ENCODE peak calls at places on chromosomes 2 and 18, in six cellular contexts. O is esophagus squamous epithelium, J is cardiac muscle cell, A is psoas muscle, X is body of pancreas, Z is GM12878. K is an unnamed sample.
A peak's percentile ranks its signal among the peaks of the same experiment; 100 is the strongest.

GRCh38 chr2:75541430-75541829 is 19.3 kb downstream of the EVA1A start:
- DNase-seq in O (no peak), J (no peak), A (no peak), X (no peak), Z (no peak), K (no peak)

GRCh38 chr18:79608535-79608934 is 71.1 kb upstream of the CTDP1 start:
- DNase-seq in O (no peak), J (no peak), A (peak; percentile 47), X (no peak), Z (no peak), K (no peak)

GRCh38 chr2:146235158-146235557 is 1609.7 kb upstream of the ACVR2A start:
- DNase-seq in O (no peak), J (no peak), A (no peak), X (no peak), Z (no peak), K (no peak)

GRCh38 chr2:26770986-26771586 is 7.0 kb downstream of the SLC35F6 start:
- DNase-seq in O (no peak), J (peak; percentile 94), A (peak; percentile 92), X (peak; percentile 82), Z (no peak), K (peak; percentile 82)

GRCh38 chr2:136917281-136917680 is 151.9 kb downstream of the THSD7B start:
- DNase-seq in O (no peak), J (no peak), A (no peak), X (no peak), Z (no peak), K (no peak)

GRCh38 chr2:169221745-169222369 is 140.5 kb downstream of the LRP2 start:
- DNase-seq in O (no peak), J (peak; percentile 56), A (no peak), X (no peak), Z (no peak), K (no peak)

GRCh38 chr2:161710131-161710915 is 86.1 kb downstream of the SLC4A10 start:
- DNase-seq in O (no peak), J (peak; percentile 0), A (no peak), X (no peak), Z (no peak), K (no peak)

GRCh38 chr2:104538082-104538481 is 315.8 kb upstream of the POU3F3 start:
- DNase-seq in O (no peak), J (no peak), A (no peak), X (peak; percentile 14), Z (no peak), K (no peak)

GRCh38 chr2:43331428-43331827 is 105.0 kb upstream of the ZFP36L2 start:
- DNase-seq in O (no peak), J (peak; percentile 90), A (no peak), X (peak; percentile 25), Z (no peak), K (no peak)

GRCh38 chr2:44351088-44351487 is 10.2 kb downstream of the PREPL start:
- DNase-seq in O (no peak), J (peak; percentile 23), A (peak; percentile 58), X (no peak), Z (no peak), K (no peak)

GRCh38 chr2:186503827-186504606 is 18.0 kb downstream of the ZC3H15 start:
- DNase-seq in O (no peak), J (peak; percentile 58), A (no peak), X (no peak), Z (no peak), K (no peak)

GRCh38 chr2:222017232-222017631 is 281.6 kb downstream of the PAX3 start:
- DNase-seq in O (no peak), J (no peak), A (no peak), X (no peak), Z (no peak), K (no peak)

GRCh38 chr2:208033701-208034502 is 8.6 kb upstream of the PLEKHM3 start:
- DNase-seq in O (no peak), J (peak; percentile 46), A (no peak), X (peak; percentile 68), Z (no peak), K (peak; percentile 26)

GRCh38 chr2:69368588-69368987 is 18.4 kb downstream of the GFPT1 start:
- DNase-seq in O (no peak), J (no peak), A (no peak), X (no peak), Z (no peak), K (no peak)

GRCh38 chr2:70978388-70979357 is at the start of gene ANKRD53:
- DNase-seq in O (no peak), J (peak; percentile 55), A (peak; percentile 78), X (peak; percentile 85), Z (no peak), K (peak; percentile 55)

GRCh38 chr2:171411791-171412483 is 21.9 kb downstream of the METTL8 start:
- DNase-seq in O (no peak), J (peak; percentile 13), A (no peak), X (no peak), Z (no peak), K (no peak)

GRCh38 chr2:189580267-189580661 is 322 bp downstream of the SLC40A1 start:
- DNase-seq in O (no peak), J (peak; percentile 22), A (peak; percentile 56), X (peak; percentile 43), Z (no peak), K (no peak)

GRCh38 chr18:45526120-45526841 is 89.0 kb upstream of the SLC14A2 start:
- DNase-seq in O (no peak), J (peak; percentile 48), A (no peak), X (no peak), Z (no peak), K (no peak)

GRCh38 chr2:182245963-182246362 is 180.9 kb downstream of the PDE1A start:
- DNase-seq in O (no peak), J (no peak), A (no peak), X (no peak), Z (no peak), K (no peak)

GRCh38 chr2:100011272-100011711 is 131.1 kb downstream of the AFF3 start:
- DNase-seq in O (no peak), J (peak; percentile 35), A (no peak), X (no peak), Z (no peak), K (no peak)

GRCh38 chr2:16244966-16245320 is 304.6 kb downstream of the MYCN start:
- DNase-seq in O (no peak), J (no peak), A (no peak), X (no peak), Z (no peak), K (no peak)

GRCh38 chr2:102206666-102207341 is 20.0 kb downstream of the IL1RL2 start:
- DNase-seq in O (no peak), J (no peak), A (no peak), X (peak; percentile 85), Z (no peak), K (peak; percentile 69)

GRCh38 chr2:109513749-109514588 is 99.8 kb downstream of the SEPTIN10 start:
- DNase-seq in O (no peak), J (peak; percentile 91), A (no peak), X (peak; percentile 31), Z (peak; percentile 95), K (no peak)

GRCh38 chr2:108632748-108633147 is 86.5 kb upstream of the RANBP2 start:
- DNase-seq in O (no peak), J (no peak), A (no peak), X (peak; percentile 26), Z (no peak), K (no peak)

GRCh38 chr18:1222880-1223279 is 318.2 kb downstream of the ADCYAP1 start:
- DNase-seq in O (no peak), J (no peak), A (no peak), X (no peak), Z (no peak), K (no peak)

GRCh38 chr2:8277921-8278571 is 403.8 kb upstream of the ID2 start:
- DNase-seq in O (no peak), J (no peak), A (no peak), X (no peak), Z (peak; percentile 56), K (no peak)

GRCh38 chr2:168913495-168913894 is 12.4 kb downstream of the G6PC2 start:
- DNase-seq in O (no peak), J (no peak), A (no peak), X (no peak), Z (no peak), K (peak; percentile 46)

GRCh38 chr18:58195278-58195721 is 151.3 kb downstream of the NEDD4L start:
- DNase-seq in O (no peak), J (no peak), A (no peak), X (peak; percentile 78), Z (no peak), K (peak; percentile 69)

GRCh38 chr2:20401495-20401855 is 45.4 kb upstream of the RHOB start:
- DNase-seq in O (no peak), J (no peak), A (no peak), X (no peak), Z (no peak), K (peak; percentile 70)

GRCh38 chr2:160657206-160657605 is 163.6 kb upstream of the RBMS1 start:
- DNase-seq in O (no peak), J (peak; percentile 64), A (no peak), X (no peak), Z (no peak), K (no peak)

DNA sequence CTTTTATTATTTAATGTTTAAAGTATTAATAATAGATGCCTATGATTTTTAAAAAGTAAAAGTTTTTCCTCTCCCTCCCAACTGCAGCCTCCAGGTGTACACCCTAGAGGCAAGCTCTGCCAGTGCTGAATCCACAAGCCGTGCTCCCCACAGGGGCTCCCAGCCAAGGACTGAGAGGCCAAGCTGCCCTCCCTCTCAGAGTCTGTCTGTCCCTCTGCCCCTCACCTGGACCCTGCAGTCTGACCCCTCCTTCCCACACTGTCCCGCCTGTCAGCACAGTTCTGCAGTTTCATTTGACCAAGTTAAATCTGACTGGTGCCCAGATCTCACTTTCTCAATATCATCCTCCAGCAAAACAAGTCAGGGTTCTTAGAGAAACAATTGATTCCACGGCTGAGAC is 14.8 kb upstream of the PROC start:
- DNase-seq in O (no peak), J (no peak), A (no peak), X (no peak), Z (no peak), K (no peak)
- TF ChIP-seq CTCF in O (no peak), J (no peak), A (no peak), X (no peak), Z (no peak), K (no peak)

GRCh38 chr2:60539177-60539576 is 14.3 kb downstream of the BCL11A start:
- DNase-seq in O (no peak), J (no peak), A (no peak), X (peak; percentile 64), Z (no peak), K (no peak)
- H3K4me1 ChIP-seq in O (peaks cover 8% of the 10 kb centered on the region), J (peaks cover 27% of the 10 kb centered on the region), A (no peaks in the 10 kb centered on the region), X (peaks cover 74% of the 10 kb centered on the region), Z (peaks cover 11% of the 10 kb centered on the region), K (no peaks in the 10 kb centered on the region)

DNA sequence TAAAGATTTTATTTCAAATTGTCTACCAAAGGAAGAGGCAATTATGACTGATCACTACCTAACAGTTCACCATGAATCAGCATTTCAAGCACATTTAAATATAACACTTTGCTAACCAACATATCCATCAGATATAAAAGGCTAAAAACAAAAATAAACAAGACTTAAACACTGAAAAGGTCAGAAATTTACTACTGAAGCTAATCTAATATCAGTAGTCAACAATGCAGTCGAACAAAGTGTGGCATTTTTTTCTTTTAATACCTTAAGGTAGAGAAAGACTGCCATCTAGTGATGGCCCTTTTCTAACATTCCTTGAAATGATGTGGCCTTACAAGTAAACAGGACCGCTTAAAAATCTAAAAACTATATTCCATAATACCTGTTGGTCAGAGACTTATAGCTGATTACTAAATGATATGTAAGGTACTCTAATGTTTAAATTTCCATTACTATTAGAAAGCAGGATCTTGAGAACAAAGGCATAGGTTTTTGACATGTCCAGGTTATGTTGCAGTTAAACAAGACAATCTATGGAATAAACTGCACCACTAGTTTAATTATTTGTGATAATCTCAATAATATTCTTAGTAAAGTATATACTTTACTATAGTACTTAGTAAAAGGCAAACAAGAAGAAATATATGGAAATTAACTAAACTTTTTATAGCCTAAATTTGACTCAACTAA is 80.0 kb downstream of the EXOC6B start:
- DNase-seq in O (no peak), J (peak; percentile 87), A (no peak), X (no peak), Z (no peak), K (no peak)
- TF ChIP-seq CTCF in O (peak; percentile 59), J (peak; percentile 67), A (peak; percentile 82), X (peak; percentile 76), Z (peak; percentile 58), K (no peak)

GRCh38 chr2:172439911-172440310 is 12.5 kb downstream of the ITGA6 start:
- DNase-seq in O (no peak), J (no peak), A (no peak), X (no peak), Z (no peak), K (no peak)
- H3K4me1 ChIP-seq in O (peaks cover 27% of the 10 kb centered on the region), J (peaks cover 13% of the 10 kb centered on the region), A (peaks cover 76% of the 10 kb centered on the region), X (peaks cover 81% of the 10 kb centered on the region), Z (peaks cover 13% of the 10 kb centered on the region), K (peaks cover 8% of the 10 kb centered on the region)